ENCODE peak calls at places on chromosome 5, in eight cellular contexts. X, E, O, U, N, I, H and B are unnamed samples.
A peak's percentile ranks its signal among the peaks of the same experiment; 100 is the strongest.

GRCh38 chr5:102663771-102664530 is 91.2 kb upstream of the PAM start:
- DNase-seq in H (no peak), X (no peak), N (no peak), O (no peak), E (peak; percentile 33), I (no peak), U (no peak), B (no peak)

GRCh38 chr5:150596313-150596712 is 44.1 kb upstream of the SYNPO start:
- DNase-seq in H (peak; percentile 60), I (no peak), E (no peak), N (no peak), U (no peak), O (no peak), X (no peak), B (no peak)

GRCh38 chr5:124889522-124889828 is 143.0 kb upstream of the ZNF608 start:
- DNase-seq in X (no peak), N (no peak), O (no peak), I (no peak), H (no peak), U (no peak), E (no peak), B (no peak)

GRCh38 chr5:153756540-153756939 is 266.1 kb downstream of the GRIA1 start:
- DNase-seq in X (peak; percentile 29), O (no peak), I (no peak), E (peak; percentile 12), U (no peak), H (no peak), N (no peak), B (no peak)

GRCh38 chr5:119426059-119426458 is 26.2 kb upstream of the HSD17B4 start:
- DNase-seq in X (no peak), U (no peak), N (no peak), H (no peak), E (no peak), O (no peak), I (no peak), B (no peak)

GRCh38 chr5:93150311-93151012 is 430.6 kb downstream of the NR2F1-AS1 start:
- DNase-seq in U (no peak), H (no peak), N (no peak), X (no peak), E (no peak), O (no peak), I (no peak), B (no peak)

GRCh38 chr5:116135344-116135743 is 50.5 kb downstream of the COMMD10 start:
- DNase-seq in I (no peak), N (no peak), X (no peak), H (no peak), O (no peak), E (no peak), U (no peak), B (no peak)

GRCh38 chr5:96968074-96968473 is 32.2 kb downstream of the LNPEP start:
- DNase-seq in U (no peak), N (no peak), O (no peak), I (peak; percentile 7), E (peak; percentile 69), H (peak; percentile 64), X (peak; percentile 48), B (no peak)

GRCh38 chr5:98796197-98796972 is 22.9 kb downstream of the RGMB start:
- DNase-seq in U (peak; percentile 31), E (peak; percentile 68), I (peak; percentile 76), N (no peak), X (peak; percentile 71), H (peak; percentile 66), O (no peak), B (peak; percentile 4)

GRCh38 chr5:109939109-109939682 is 249.5 kb downstream of the MAN2A1 start:
- DNase-seq in E (peak; percentile 90), H (peak; percentile 80), U (no peak), N (peak; percentile 88), I (no peak), O (no peak), X (peak; percentile 42), B (no peak)

GRCh38 chr5:96336351-96336985 is 96.6 kb downstream of the PCSK1 start:
- DNase-seq in O (no peak), E (peak; percentile 88), N (no peak), X (peak; percentile 96), H (peak; percentile 93), U (peak; percentile 65), I (peak; percentile 48), B (peak; percentile 44)

GRCh38 chr5:134851307-134851923 is 5.6 kb downstream of the C5orf24 start:
- DNase-seq in I (no peak), H (peak; percentile 71), N (no peak), E (peak; percentile 44), O (no peak), U (no peak), X (peak; percentile 44), B (no peak)

GRCh38 chr5:10734050-10734709 is 26.9 kb downstream of the DAP start:
- DNase-seq in O (no peak), X (no peak), U (no peak), E (no peak), I (no peak), H (no peak), N (no peak), B (no peak)

GRCh38 chr5:10354048-10354872 is 765 bp downstream of the MARCHF6 start:
- DNase-seq in I (peak; percentile 33), X (peak; percentile 60), E (peak; percentile 81), H (peak; percentile 58), N (no peak), U (no peak), O (no peak), B (peak; percentile 44)

GRCh38 chr5:37110128-37110527 is 139.0 kb downstream of the CPLANE1 start:
- DNase-seq in E (no peak), N (no peak), X (no peak), U (no peak), O (no peak), I (no peak), H (no peak), B (no peak)

GRCh38 chr5:150506571-150507282 is 1.2 kb upstream of the NDST1 start:
- DNase-seq in X (no peak), E (no peak), U (no peak), H (no peak), I (no peak), N (no peak), O (no peak), B (no peak)

GRCh38 chr5:60978968-60979367 is 34.0 kb downstream of the NDUFAF2 start:
- DNase-seq in X (no peak), O (no peak), N (no peak), E (no peak), I (no peak), U (no peak), H (no peak), B (no peak)

GRCh38 chr5:119368238-119368630 is 12.4 kb downstream of the TNFAIP8 start:
- DNase-seq in X (no peak), I (no peak), U (no peak), E (no peak), H (no peak), N (no peak), O (no peak), B (no peak)

GRCh38 chr5:9009931-9010652 is 535.8 kb downstream of the SEMA5A start:
- DNase-seq in U (no peak), E (peak; percentile 33), X (peak; percentile 31), N (no peak), O (no peak), I (no peak), H (peak; percentile 10), B (no peak)

DNA sequence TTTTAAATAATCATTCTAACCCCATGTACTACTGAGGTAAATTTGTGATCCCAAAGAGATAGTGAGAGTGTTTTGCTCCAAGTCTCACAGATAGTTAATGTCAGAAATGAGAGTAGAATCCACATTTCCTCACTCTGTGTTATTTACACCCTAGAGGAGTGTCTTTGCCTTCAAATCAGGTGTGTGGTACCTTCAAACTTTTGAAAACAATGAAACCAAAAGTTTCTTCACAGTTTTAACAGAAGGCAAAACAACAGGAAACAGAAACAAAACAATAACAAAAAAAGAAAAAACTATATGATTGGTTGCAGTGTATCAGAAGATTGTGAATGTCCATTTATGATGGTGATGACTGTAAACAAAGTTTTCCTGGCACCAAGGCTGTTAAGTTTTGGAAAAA is 85.9 kb downstream of the ERBIN start:
- DNase-seq in X (no peak), O (no peak), N (no peak), I (no peak), H (no peak), U (no peak), E (no peak), B (no peak)
- H3K27ac ChIP-seq in X (no peak overlapping the region), O (no peak overlapping the region), N (no peak overlapping the region), I (no peak overlapping the region), H (no peak overlapping the region), U (no peak overlapping the region), E (no peak overlapping the region), B (no peak overlapping the region)

GRCh38 chr5:169760229-169760628 is 123.2 kb downstream of the DOCK2 start:
- DNase-seq in I (no peak), O (no peak), X (no peak), E (no peak), H (no peak), N (no peak), U (no peak), B (no peak)
- H3K27ac ChIP-seq in I (no peak overlapping the region), O (no peak overlapping the region), X (no peak overlapping the region), E (no peak overlapping the region), H (no peak overlapping the region), N (no peak overlapping the region), U (no peak overlapping the region), B (no peak overlapping the region)

DNA sequence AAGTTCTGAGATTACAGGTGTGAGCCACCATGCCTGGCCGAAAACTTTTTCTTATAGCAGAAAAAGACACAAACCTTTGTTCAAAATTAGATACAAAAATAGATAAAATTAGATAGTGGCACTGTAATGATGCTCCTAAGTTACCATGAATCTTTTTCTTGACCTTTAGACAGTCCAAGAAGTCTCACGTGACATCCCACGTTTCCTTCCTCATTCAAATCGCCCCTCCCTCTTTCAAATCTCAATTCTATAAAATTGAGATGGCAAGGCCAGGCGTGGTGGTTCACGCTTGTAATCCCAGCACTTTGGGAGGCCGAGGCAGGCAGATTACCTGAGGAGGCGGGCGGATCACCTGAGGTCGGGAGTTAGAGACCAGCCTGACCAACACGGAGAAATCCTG is 7.7 kb upstream of the ZCCHC10 start:
- DNase-seq in E (no peak), O (no peak), N (no peak), I (no peak), X (no peak), H (no peak), U (no peak), B (no peak)
- H3K27ac ChIP-seq in E (no peak overlapping the region), O (no peak overlapping the region), N (no peak overlapping the region), I (no peak overlapping the region), X (no peak overlapping the region), H (no peak overlapping the region), U (no peak overlapping the region), B (no peak overlapping the region)

GRCh38 chr5:173330151-173330855 is 2.1 kb upstream of the STC2 start:
- DNase-seq in U (no peak), O (no peak), N (no peak), I (no peak), X (no peak), E (peak; percentile 37), H (no peak), B (no peak)

GRCh38 chr5:173327084-173327947 is 898 bp downstream of the STC2 start:
- DNase-seq in O (no peak), U (no peak), E (peak; percentile 77), H (peak; percentile 76), N (no peak), I (peak; percentile 45), X (peak; percentile 70), B (no peak)

GRCh38 chr5:173329370-173330150 is 1.3 kb upstream of the STC2 start:
- DNase-seq in U (no peak), O (no peak), E (peak; percentile 54), N (no peak), X (no peak), H (no peak), I (no peak), B (no peak)

GRCh38 chr5:173327948-173328895 is at the start of gene STC2:
- DNase-seq in N (no peak), E (peak; percentile 94), X (peak; percentile 91), O (peak; percentile 93), H (peak; percentile 89), I (peak; percentile 97), U (no peak), B (no peak)

GRCh38 chr5:173328896-173329369 is 719 bp upstream of the STC2 start:
- DNase-seq in H (peak; percentile 63), U (no peak), N (no peak), O (no peak), E (peak; percentile 91), X (peak; percentile 67), I (peak; percentile 47), B (no peak)
- H3K27ac ChIP-seq in H (peak overlapping the region; percentile 74), U (no peak overlapping the region), N (peak overlapping the region; percentile 62), O (peak overlapping the region; percentile 86), E (peak overlapping the region; percentile 21), X (peak overlapping the region; percentile 82), I (peak overlapping the region; percentile 97), B (no peak overlapping the region)